ENCODE peak calls at places on chromosomes 4 and X, in four cellular contexts. L, K, F and M are unnamed samples.

GRCh38 chrX:134469481-134469880 is 9.5 kb downstream of the HPRT1 start:
- DNase-seq in F (no peak), L (no peak), K (no peak), M (no peak)

GRCh38 chr4:20347526-20347925 is 95.8 kb downstream of the SLIT2 start:
- DNase-seq in L (no peak), F (no peak), K (no peak), M (no peak)

GRCh38 chr4:1726146-1726934 is 5.0 kb downstream of the TACC3 start:
- DNase-seq in F (peak), K (peak), L (peak), M (peak)

GRCh38 chr4:108043536-108043935 is 53.8 kb downstream of the HADH start:
- DNase-seq in K (no peak), L (no peak), F (peak), M (peak)

GRCh38 chrX:41293269-41293668 is 40.7 kb upstream of the DDX3X start:
- DNase-seq in F (peak), L (no peak), K (no peak), M (no peak)

GRCh38 chr4:46432923-46433322 is 43.0 kb upstream of the GABRA2 start:
- DNase-seq in F (no peak), K (no peak), L (no peak), M (no peak)

GRCh38 chrX:33298622-33299021 is 87.3 kb upstream of the DMD start:
- DNase-seq in K (no peak), F (no peak), L (no peak), M (no peak)

GRCh38 chrX:110155759-110156158 is 152.8 kb downstream of the TMEM164 start:
- DNase-seq in F (no peak), K (no peak), L (no peak), M (no peak)

GRCh38 chr4:106494066-106494465 is 125.5 kb upstream of the GIMD1 start:
- DNase-seq in L (no peak), F (no peak), K (no peak), M (no peak)

GRCh38 chr4:143089291-143089690 is 95.4 kb upstream of the USP38 start:
- DNase-seq in K (no peak), F (no peak), L (no peak), M (no peak)

GRCh38 chr4:8910100-8910821 is 38.6 kb upstream of the HMX1 start:
- DNase-seq in L (no peak), F (no peak), K (no peak), M (no peak)

GRCh38 chr4:768995-769394 is 56.9 kb downstream of the CPLX1 start:
- DNase-seq in L (no peak), K (no peak), F (no peak), M (no peak)

GRCh38 chrX:357693-358471 is 28.8 kb downstream of the PPP2R3B start:
- DNase-seq in F (no peak), L (no peak), K (peak), M (no peak)

GRCh38 chr4:17624821-17625220 is 10.4 kb downstream of the MED28 start:
- DNase-seq in K (no peak), F (no peak), L (no peak), M (no peak)

GRCh38 chr4:83552085-83552484 is 16.2 kb downstream of the GPAT3 start:
- DNase-seq in L (no peak), F (no peak), K (no peak), M (no peak)

GRCh38 chrX:111652719-111653118 is 28.3 kb upstream of the ALG13 start:
- DNase-seq in F (no peak), L (no peak), K (no peak), M (no peak)

GRCh38 chr4:144402176-144402575 is 243.8 kb upstream of the HHIP start:
- DNase-seq in L (no peak), K (no peak), F (no peak), M (no peak)

GRCh38 chrX:140975472-140975871 is 26.9 kb upstream of the SPANXB1 start:
- DNase-seq in K (no peak), L (no peak), F (no peak), M (no peak)

GRCh38 chr4:80255374-80256095 is 10.9 kb upstream of the FGF5 start:
- DNase-seq in L (no peak), F (no peak), K (no peak), M (no peak)

GRCh38 chrX:42686296-42686695 is 91.7 kb downstream of the PPP1R2C start:
- DNase-seq in F (no peak), L (no peak), K (no peak), M (no peak)

GRCh38 chr4:46508216-46508615 is 118.3 kb upstream of the GABRA2 start:
- DNase-seq in K (no peak), L (no peak), F (no peak), M (no peak)

GRCh38 chrX:155009994-155010472 is 12.5 kb downstream of the F8 start:
- DNase-seq in L (no peak), K (no peak), F (no peak), M (no peak)

GRCh38 chr4:141346144-141346543 is 125.4 kb downstream of the ZNF330 start:
- DNase-seq in L (peak), F (peak), K (no peak), M (peak)

GRCh38 chrX:68685722-68686683 is 38.5 kb downstream of the STARD8 start:
- DNase-seq in F (no peak), L (no peak), K (no peak), M (no peak)

GRCh38 chrX:154417157-154417556 is 5.8 kb downstream of the TAFAZZIN start:
- DNase-seq in L (no peak), K (no peak), F (peak), M (no peak)

GRCh38 chrX:72094894-72095293 is 36.8 kb downstream of the RTL5 start:
- DNase-seq in L (peak), F (peak), K (peak), M (peak)

GRCh38 chr4:33063238-33063637 is 2343.1 kb downstream of the PCDH7 start:
- DNase-seq in F (no peak), K (no peak), L (no peak), M (no peak)

GRCh38 chr4:78565971-78566372 is 14.4 kb downstream of the ANXA3 start:
- DNase-seq in L (no peak), F (no peak), K (no peak), M (no peak)

GRCh38 chr4:13530823-13531608 is 13.3 kb downstream of the NKX3-2 start:
- DNase-seq in L (no peak), F (no peak), K (no peak), M (no peak)

GRCh38 chrX:46254623-46255022 is 290.6 kb downstream of the ZNF674 start:
- DNase-seq in L (no peak), K (no peak), F (no peak), M (no peak)

GRCh38 chr4:11252149-11252548 is 176.5 kb downstream of the HS3ST1 start:
- DNase-seq in K (no peak), F (no peak), L (no peak), M (no peak)